ENCODE peak calls at places on chromosomes 2 and 18, in four cellular contexts. R is HEK293T, Y is NCI-H2107, N is amniotic stem cell. A is an unnamed sample.

GRCh38 chr18:13288509-13289138 is 70.1 kb downstream of the LDLRAD4 start:
- DNase-seq in N (no peak), Y (no peak), R (no peak), A (no peak)

GRCh38 chr2:241087420-241088268 is 14.4 kb downstream of the MTERF4 start:
- DNase-seq in Y (no peak), N (no peak), R (no peak), A (no peak)

GRCh38 chr2:5691659-5692529 is at the start of gene SOX11:
- DNase-seq in N (peak), R (no peak), Y (peak), A (no peak)

GRCh38 chr2:74571058-74571457 is 16.5 kb downstream of the DOK1 start:
- DNase-seq in Y (no peak), R (no peak), N (no peak), A (peak)

GRCh38 chr2:187138240-187138639 is 289.3 kb upstream of the ZSWIM2 start:
- DNase-seq in Y (no peak), R (peak), N (peak), A (peak)

GRCh38 chr2:156518160-156518559 is 82.0 kb downstream of the GPD2 start:
- DNase-seq in N (no peak), Y (no peak), R (no peak), A (no peak)

GRCh38 chr2:7427293-7428060 is 510.3 kb downstream of the RNF144A start:
- DNase-seq in Y (peak), R (peak), N (peak), A (peak)

GRCh38 chr2:149160701-149161217 is 122.3 kb downstream of the LYPD6B start:
- DNase-seq in N (no peak), Y (no peak), R (no peak), A (peak)

GRCh38 chr2:225104971-225105370 is 62.7 kb upstream of the DOCK10 start:
- DNase-seq in N (no peak), R (no peak), Y (no peak), A (no peak)

GRCh38 chr2:200585340-200585729 is 479 bp upstream of the AOX1 start:
- DNase-seq in N (no peak), R (no peak), Y (no peak), A (no peak)

GRCh38 chr18:67385455-67385854 is 131.1 kb downstream of the DSEL start:
- DNase-seq in N (no peak), Y (no peak), R (no peak), A (no peak)

GRCh38 chr2:222024934-222025890 is 273.6 kb downstream of the PAX3 start:
- DNase-seq in R (peak), N (peak), Y (no peak), A (peak)

GRCh38 chr2:8525582-8526402 is 156.1 kb upstream of the ID2 start:
- DNase-seq in R (peak), N (no peak), Y (peak), A (peak)

GRCh38 chr2:188235364-188235763 is 56.3 kb upstream of the GULP1 start:
- DNase-seq in N (no peak), Y (no peak), R (no peak), A (peak)